ENCODE peak calls at places on chromosomes 1 and 21, in ten cellular contexts. N is astrocyte of the spinal cord, W is HCT116, M is sigmoid colon, X is heart right ventricle, D is endothelial cell, B is B cell, R is GM12864, P is cardiac fibroblast, E is IMR-90. I is an unnamed sample.
A peak's percentile ranks its signal among the peaks of the same experiment; 100 is the strongest.

GRCh38 chr1:117967900-117968299 is 38.4 kb downstream of the WDR3 start:
- DNase-seq in N (no peak), W (no peak), M (no peak), X (no peak), D (no peak), B (no peak), R (no peak), P (peak; percentile 55), E (peak; percentile 15), I (no peak)

GRCh38 chr1:198939286-198939685 is 300.4 kb downstream of the PTPRC start:
- DNase-seq in N (no peak), W (no peak), M (no peak), X (no peak), D (no peak), B (no peak), R (no peak), P (no peak), E (no peak), I (no peak)

GRCh38 chr1:200030791-200031190 is 3.3 kb downstream of the NR5A2 start:
- DNase-seq in N (no peak), W (no peak), M (no peak), X (no peak), D (no peak), B (no peak), R (no peak), P (no peak), E (no peak), I (no peak)

GRCh38 chr1:33298623-33299277 is 22.1 kb downstream of the A3GALT2 start:
- DNase-seq in N (peak; percentile 56), W (peak; percentile 47), M (peak; percentile 85), X (peak; percentile 81), D (peak; percentile 77), B (no peak), R (no peak), P (peak; percentile 75), E (peak; percentile 52), I (peak; percentile 56)

GRCh38 chr21:42338730-42339715 is 11.8 kb downstream of the TFF2 start:
- DNase-seq in N (no peak), W (no peak), M (peak; percentile 53), X (no peak), D (no peak), B (no peak), R (no peak), P (no peak), E (no peak), I (no peak)

GRCh38 chr1:219385786-219386427 is 212.2 kb downstream of the LYPLAL1 start:
- DNase-seq in N (peak; percentile 64), W (peak; percentile 41), M (no peak), X (no peak), D (peak; percentile 40), B (peak; percentile 63), R (peak; percentile 16), P (peak; percentile 72), E (peak; percentile 71), I (no peak)

GRCh38 chr1:3731951-3732746 is 20.1 kb upstream of the CCDC27 start:
- DNase-seq in N (no peak), W (no peak), M (no peak), X (peak; percentile 15), D (no peak), B (no peak), R (no peak), P (no peak), E (no peak), I (no peak)

GRCh38 chr1:232705815-232706575 is 76.1 kb upstream of the SIPA1L2 start:
- DNase-seq in N (no peak), W (no peak), M (peak; percentile 81), X (no peak), D (no peak), B (no peak), R (no peak), P (peak; percentile 82), E (no peak), I (no peak)

GRCh38 chr1:190377294-190377693 is 100.4 kb downstream of the BRINP3 start:
- DNase-seq in N (no peak), W (no peak), M (no peak), X (no peak), D (no peak), B (no peak), R (no peak), P (no peak), E (no peak), I (no peak)

GRCh38 chr1:190376067-190376466 is 101.6 kb downstream of the BRINP3 start:
- DNase-seq in N (peak; percentile 4), W (no peak), M (no peak), X (no peak), D (no peak), B (no peak), R (no peak), P (no peak), E (no peak), I (no peak)

DNA sequence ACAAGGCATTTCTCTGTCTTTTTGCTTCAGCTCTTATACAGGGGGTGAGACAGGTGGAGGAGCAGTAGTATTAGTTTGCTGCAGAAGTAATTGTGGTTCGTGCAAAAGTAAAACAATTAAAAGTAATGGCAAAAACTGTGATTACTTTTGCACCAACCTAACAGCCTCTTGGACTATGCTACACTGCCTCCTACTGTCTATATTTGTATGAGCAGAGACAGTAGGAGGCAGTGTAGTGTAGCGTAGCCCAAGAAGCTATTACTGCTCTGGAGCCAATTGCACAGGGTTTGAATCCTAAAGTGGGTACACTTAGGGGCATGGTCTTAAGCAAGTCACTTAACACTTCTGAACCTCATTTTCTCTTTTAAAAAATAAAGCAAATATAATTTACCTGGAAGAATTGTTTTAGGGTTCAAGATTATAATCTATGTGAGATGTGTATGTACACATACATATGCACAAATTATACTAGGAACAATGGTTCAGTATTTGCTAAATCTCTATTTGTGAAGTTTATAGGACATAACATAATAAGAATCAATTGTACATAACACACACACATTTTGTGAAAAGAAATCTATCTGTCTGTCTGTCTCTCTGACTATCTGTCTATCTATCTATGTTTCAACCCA is 103.8 kb downstream of the BRINP3 start:
- DNase-seq in N (peak; percentile 14), W (peak; percentile 15), M (no peak), X (no peak), D (peak; percentile 11), B (no peak), R (peak; percentile 4), P (peak; percentile 50), E (peak; percentile 38), I (no peak)
- TF ChIP-seq CTCF in N (peak; percentile 48), W (peak; percentile 68), M (no peak), X (no peak), D (peak; percentile 41), B (no peak), R (peak; percentile 61), P (peak; percentile 22), E (peak; percentile 78), I (no peak)

DNA sequence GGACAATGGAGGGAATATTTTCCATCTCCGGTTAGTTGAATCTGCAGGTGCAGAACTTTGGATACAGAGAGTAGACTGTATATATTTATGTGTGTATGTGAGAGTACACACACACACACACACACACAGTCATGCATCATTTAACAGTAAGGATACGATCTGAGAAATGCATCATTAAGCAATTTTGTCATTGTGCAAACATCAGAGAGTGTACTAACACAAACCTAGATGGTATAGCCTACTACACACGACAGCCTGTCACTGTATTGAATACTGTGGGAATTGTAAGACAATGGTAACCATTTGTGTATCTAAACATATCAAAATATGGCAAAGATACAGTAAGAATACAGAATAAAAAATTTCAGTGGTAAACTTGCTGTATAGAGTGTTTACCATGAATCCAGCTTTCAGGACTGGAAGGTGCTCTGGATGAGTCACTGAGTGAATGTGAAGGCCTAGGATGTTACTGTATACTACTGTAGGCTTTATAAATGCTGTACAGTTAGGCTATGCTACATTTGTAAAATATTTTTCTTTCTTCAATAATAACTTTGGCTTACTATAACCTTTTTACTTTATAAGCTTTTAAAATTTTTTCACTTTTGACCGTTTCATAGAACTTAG is 138.5 kb downstream of the ZZZ3 start:
- DNase-seq in N (peak; percentile 28), W (no peak), M (no peak), X (no peak), D (no peak), B (no peak), R (no peak), P (no peak), E (peak; percentile 75), I (no peak)
- TF ChIP-seq CTCF in N (no peak), W (no peak), M (no peak), X (no peak), D (no peak), B (no peak), R (no peak), P (no peak), E (no peak), I (no peak)

DNA sequence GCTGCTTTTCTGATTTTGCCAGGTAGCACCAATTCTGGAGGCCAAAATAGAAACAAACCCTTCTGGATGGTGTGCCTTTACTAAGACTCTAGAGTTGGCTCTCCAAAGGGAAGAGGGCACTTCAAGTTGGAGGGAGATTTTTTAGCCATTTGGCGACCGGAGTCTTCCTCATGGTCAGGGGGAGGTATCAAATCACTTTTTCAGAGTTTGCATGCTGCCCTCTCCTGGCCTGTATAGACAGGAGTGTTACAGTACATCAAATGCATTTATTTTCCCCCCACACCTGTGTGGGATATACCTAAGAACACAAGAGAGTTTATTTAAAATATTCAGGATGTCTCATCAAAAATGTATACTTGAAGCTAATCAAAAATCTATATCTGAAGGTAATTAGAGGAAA is 3.2 kb downstream of the GREM2 start:
- DNase-seq in N (no peak), W (no peak), M (no peak), X (no peak), D (peak; percentile 22), B (no peak), R (no peak), P (no peak), E (no peak), I (no peak)
- TF ChIP-seq CTCF in N (peak; percentile 54), W (no peak), M (no peak), X (peak; percentile 23), D (peak; percentile 32), B (no peak), R (peak; percentile 35), P (no peak), E (peak; percentile 40), I (no peak)

GRCh38 chr21:44847261-44848056 is 26.0 kb downstream of the PTTG1IP start:
- DNase-seq in N (no peak), W (no peak), M (no peak), X (no peak), D (no peak), B (no peak), R (no peak), P (no peak), E (no peak), I (no peak)

GRCh38 chr21:44844256-44844655 is 26.4 kb upstream of the SUMO3 start:
- DNase-seq in N (no peak), W (no peak), M (no peak), X (no peak), D (no peak), B (no peak), R (no peak), P (no peak), E (no peak), I (no peak)

GRCh38 chr21:44845418-44846200 is 27.7 kb upstream of the SUMO3 start:
- DNase-seq in N (peak; percentile 48), W (no peak), M (peak; percentile 79), X (peak; percentile 81), D (peak; percentile 71), B (no peak), R (no peak), P (peak; percentile 79), E (peak; percentile 24), I (peak; percentile 46)

GRCh38 chr21:44846485-44847260 is 26.8 kb downstream of the PTTG1IP start:
- DNase-seq in N (no peak), W (no peak), M (peak; percentile 89), X (no peak), D (no peak), B (peak; percentile 46), R (no peak), P (peak; percentile 56), E (peak; percentile 35), I (no peak)

DNA sequence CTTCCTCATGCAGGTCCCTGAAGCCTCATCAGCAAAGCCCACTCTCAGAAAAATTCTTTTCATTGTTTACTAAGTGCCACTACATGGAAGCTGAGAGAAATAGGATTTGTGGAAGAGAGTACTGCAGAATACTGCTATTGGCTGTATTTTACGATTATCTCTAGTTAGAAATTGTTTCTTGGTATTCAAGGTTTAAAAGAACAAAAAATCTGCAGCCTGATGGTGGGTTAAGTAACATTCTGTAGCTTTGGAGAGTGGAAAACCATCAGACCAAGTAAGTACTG is 27.3 kb downstream of the PTTG1IP start:
- DNase-seq in N (peak; percentile 24), W (no peak), M (no peak), X (no peak), D (no peak), B (no peak), R (no peak), P (no peak), E (no peak), I (no peak)
- TF ChIP-seq CTCF in N (no peak), W (no peak), M (no peak), X (no peak), D (no peak), B (peak; percentile 7), R (no peak), P (no peak), E (no peak), I (no peak)

I was measured in omental fat pad.